ENCODE peak calls at places on chromosomes 7 and 10, in eight cellular contexts. N is sciatic nerve; X is stimulated activated CD4-positive, alpha-beta T cell treated with anti-CD3 and anti-CD28 coated beads, Interleukin-4, amount 100 ng/mL, for 4 hours; F is activated T-helper 1 cell treated with anti-CD3 and anti-CD28 coated beads, Interleukin-2, amount 50 U/mL, for 16 hours; C is stimulated activated naive CD8-positive, alpha-beta T cell treated with anti-CD3 and anti-CD28 coated beads, Interleukin-15, Interleukin-2, amounts not matched to agents 100 U/mL and 50 U/mL, for 24 hours; Y is osteocyte; T is occipital lobe; U is CD4-positive, CD25-positive, alpha-beta regulatory T cell. E is an unnamed sample.

GRCh38 chr10:36542493-36542892 is 582.9 kb upstream of the ANKRD30A start:
- DNase-seq in C (no peak), Y (no peak), T (no peak), F (no peak), X (no peak), N (no peak), U (no peak), E (no peak)

GRCh38 chr7:41964849-41965745 is 262.2 kb upstream of the INHBA start:
- DNase-seq in C (no peak), T (no peak), F (no peak), X (no peak), Y (peak), N (no peak), U (no peak), E (no peak)

GRCh38 chr10:79207096-79207357 is 138.3 kb downstream of the ZMIZ1 start:
- DNase-seq in Y (no peak), C (no peak), X (no peak), U (no peak), F (no peak), N (no peak), T (no peak), E (no peak)

GRCh38 chr7:150871601-150872000 is 19.3 kb downstream of the AOC1 start:
- DNase-seq in F (no peak), X (no peak), U (no peak), N (no peak), T (no peak), C (no peak), Y (no peak), E (no peak)

GRCh38 chr7:18694484-18694883 is 198.9 kb downstream of the HDAC9 start:
- DNase-seq in Y (no peak), X (no peak), N (no peak), T (no peak), U (no peak), C (no peak), F (no peak), E (no peak)

GRCh38 chr10:43287056-43288007 is 20.5 kb upstream of the RASGEF1A start:
- DNase-seq in U (no peak), X (peak), Y (no peak), T (no peak), C (peak), N (no peak), F (peak), E (no peak)

GRCh38 chr7:135200824-135201331 is 10.4 kb downstream of the WDR91 start:
- DNase-seq in U (no peak), X (no peak), N (no peak), C (no peak), F (no peak), Y (no peak), T (no peak), E (no peak)

GRCh38 chr7:49791089-49791741 is 17.8 kb downstream of the VWC2 start:
- DNase-seq in Y (no peak), C (no peak), U (no peak), X (no peak), T (no peak), N (no peak), F (no peak), E (no peak)

GRCh38 chr7:55306331-55306730 is 58.8 kb upstream of the LANCL2 start:
- DNase-seq in F (no peak), U (no peak), X (no peak), Y (no peak), T (no peak), N (no peak), C (no peak), E (no peak)

GRCh38 chr7:35623381-35623780 is 71.6 kb downstream of the HERPUD2 start:
- DNase-seq in U (no peak), F (no peak), T (no peak), C (no peak), X (no peak), N (no peak), Y (no peak), E (no peak)

GRCh38 chr7:4663239-4663638 is 18.9 kb upstream of the FOXK1 start:
- DNase-seq in X (no peak), Y (no peak), T (no peak), U (no peak), C (no peak), N (no peak), F (no peak), E (no peak)

GRCh38 chr10:58399410-58399809 is 14.2 kb downstream of the TFAM start:
- DNase-seq in U (no peak), F (no peak), X (no peak), T (no peak), C (no peak), N (no peak), Y (no peak), E (no peak)

GRCh38 chr7:39453743-39454355 is 112.4 kb upstream of the YAE1 start:
- DNase-seq in C (peak), T (no peak), F (no peak), X (peak), U (peak), N (no peak), Y (no peak), E (no peak)

GRCh38 chr7:158957921-158958471 is 101.6 kb downstream of the DYNC2I1 start:
- DNase-seq in C (peak), U (peak), X (peak), F (no peak), Y (no peak), T (no peak), N (no peak), E (no peak)

GRCh38 chr7:156091515-156092080 is 279.3 kb upstream of the SHH start:
- DNase-seq in N (no peak), T (no peak), C (no peak), X (no peak), F (no peak), U (no peak), Y (no peak), E (no peak)

GRCh38 chr7:73894851-73895441 is 34.0 kb downstream of the TMEM270 start:
- DNase-seq in F (no peak), X (no peak), U (no peak), C (no peak), N (peak), T (no peak), Y (no peak), E (peak)

GRCh38 chr7:12729112-12729511 is 41.7 kb downstream of the ARL4A start:
- DNase-seq in X (no peak), Y (no peak), U (no peak), F (no peak), N (peak), T (peak), C (no peak), E (no peak)

GRCh38 chr10:70662362-70663220 is 9.7 kb upstream of the ADAMTS14 start:
- DNase-seq in X (no peak), N (no peak), F (no peak), U (no peak), T (no peak), C (no peak), Y (no peak), E (no peak)

GRCh38 chr10:1375805-1376170 is 319.6 kb downstream of the WDR37 start:
- DNase-seq in C (no peak), F (no peak), X (no peak), U (no peak), T (no peak), N (no peak), Y (no peak), E (no peak)

GRCh38 chr7:5691536-5692090 is 89.8 kb downstream of the RNF216 start:
- DNase-seq in X (no peak), U (no peak), C (no peak), F (no peak), T (no peak), Y (no peak), N (no peak), E (no peak)

GRCh38 chr10:43227911-43228782 is 38.7 kb downstream of the RASGEF1A start:
- DNase-seq in U (no peak), N (peak), C (peak), F (no peak), X (no peak), T (no peak), Y (peak), E (no peak)

E was measured in amniotic stem cell.